ENCODE peak calls at places on chromosome 7, in ten cellular contexts. V is effector memory CD4-positive, alpha-beta T cell; N is NCI-H460; M is M059J; P is glutamatergic neuron; Q is NCI-H1092; W is SK-MEL-5; L is activated CD4-positive, alpha-beta T cell treated with anti-CD3 and anti-CD28 coated beads for 4 hours; X is CD4-positive, CD25-positive, alpha-beta regulatory T cell; T is GM03348. B is an unnamed sample.
A peak's percentile ranks its signal among the peaks of the same experiment; 100 is the strongest.

GRCh38 chr7:47571355-47572100 is 10.4 kb downstream of the TNS3 start:
- DNase-seq in N (no peak), W (no peak), Q (peak; percentile 90), T (peak; percentile 79), M (peak; percentile 98), V (no peak), L (no peak), P (no peak), X (no peak), B (peak; percentile 93)

GRCh38 chr7:96088579-96088978 is 233.3 kb downstream of the SLC25A13 start:
- DNase-seq in L (no peak), V (no peak), X (no peak), M (no peak), T (no peak), Q (no peak), N (peak; percentile 40), W (no peak), P (no peak), B (no peak)

GRCh38 chr7:158110661-158111555 is 476.7 kb downstream of the PTPRN2 start:
- DNase-seq in P (no peak), V (no peak), T (no peak), M (no peak), L (no peak), Q (no peak), W (no peak), N (no peak), X (no peak), B (no peak)

GRCh38 chr7:151599401-151600227 is 79.9 kb upstream of the RHEB start:
- DNase-seq in P (no peak), X (no peak), Q (no peak), W (no peak), L (no peak), N (no peak), M (peak; percentile 96), V (no peak), T (peak; percentile 94), B (peak; percentile 95)

GRCh38 chr7:46854958-46855473 is 726.9 kb downstream of the TNS3 start:
- DNase-seq in Q (no peak), N (no peak), M (peak; percentile 75), X (no peak), P (no peak), L (no peak), W (peak; percentile 56), T (peak; percentile 48), V (no peak), B (peak; percentile 86)

GRCh38 chr7:19620470-19620869 is 88.4 kb downstream of the POLR1F start:
- DNase-seq in P (no peak), N (no peak), W (no peak), L (no peak), V (no peak), T (no peak), Q (no peak), X (no peak), M (peak; percentile 2), B (no peak)

GRCh38 chr7:118082506-118082905 is 101.5 kb upstream of the LSM8 start:
- DNase-seq in W (no peak), L (no peak), P (no peak), M (peak; percentile 4), Q (no peak), N (no peak), T (no peak), X (no peak), V (no peak), B (no peak)

GRCh38 chr7:151409555-151410404 is at the start of gene WDR86:
- DNase-seq in L (no peak), W (no peak), X (no peak), M (no peak), N (no peak), V (no peak), T (no peak), P (peak; percentile 74), Q (no peak), B (no peak)

GRCh38 chr7:132090444-132090843 is 485.8 kb downstream of the PLXNA4 start:
- DNase-seq in W (peak; percentile 34), N (no peak), M (no peak), L (no peak), V (no peak), Q (no peak), X (no peak), T (no peak), P (no peak), B (no peak)

GRCh38 chr7:115299379-115300038 is 377.6 kb downstream of the MDFIC start:
- DNase-seq in T (peak; percentile 1), X (no peak), M (no peak), L (no peak), N (no peak), V (no peak), W (no peak), Q (no peak), P (no peak), B (peak; percentile 36)

GRCh38 chr7:139595806-139596205 is 72.3 kb downstream of the CLEC2L start:
- DNase-seq in X (no peak), M (no peak), V (no peak), Q (no peak), T (peak; percentile 34), P (no peak), N (no peak), W (no peak), L (no peak), B (peak; percentile 11)

GRCh38 chr7:69906309-69906995 is 308.2 kb downstream of the AUTS2 start:
- DNase-seq in T (no peak), M (no peak), L (no peak), X (no peak), N (no peak), V (no peak), Q (no peak), W (no peak), P (peak; percentile 71), B (peak; percentile 3)

GRCh38 chr7:101115215-101115614 is 11.7 kb upstream of the SERPINE1 start:
- DNase-seq in M (peak; percentile 16), T (no peak), X (no peak), Q (no peak), V (no peak), L (no peak), N (no peak), P (no peak), W (no peak), B (no peak)

GRCh38 chr7:78702770-78703169 is 750.7 kb downstream of the MAGI2 start:
- DNase-seq in Q (no peak), X (no peak), P (no peak), N (no peak), L (no peak), V (no peak), T (peak; percentile 63), M (peak; percentile 98), W (no peak), B (peak; percentile 97)

GRCh38 chr7:36639826-36640225 is 84.5 kb downstream of the AOAH start:
- DNase-seq in T (no peak), X (peak; percentile 51), M (no peak), V (peak; percentile 10), N (no peak), Q (no peak), W (no peak), P (no peak), L (peak; percentile 13), B (no peak)

GRCh38 chr7:139153832-139154231 is 44.3 kb upstream of the ZC3HAV1 start:
- DNase-seq in L (no peak), X (no peak), M (peak; percentile 87), W (peak; percentile 47), T (no peak), V (no peak), Q (no peak), N (no peak), P (no peak), B (peak; percentile 15)

GRCh38 chr7:94580601-94581000 is 71.0 kb downstream of the CASD1 start:
- DNase-seq in N (no peak), V (no peak), P (no peak), L (no peak), M (peak; percentile 64), T (peak; percentile 29), Q (no peak), W (no peak), X (no peak), B (peak; percentile 22)

B was measured in GM23248.